ENCODE peak calls at places on chromosomes 4 and X, in four cellular contexts. One of them, this sample, is unnamed.

GRCh38 chrX:8484360-8484759 is 19.7 kb downstream of the VCX3B start:
- DNase-seq in OCI-LY7: no peak
- DNase-seq in astrocyte: no peak
- DNase-seq in A549: no peak
- DNase-seq in this sample: no peak

GRCh38 chr4:160370046-160370445 is 1267.2 kb downstream of the RAPGEF2 start:
- DNase-seq in A549: no peak
- DNase-seq in OCI-LY7: no peak
- DNase-seq in astrocyte: peak; percentile 8
- DNase-seq in this sample: no peak

GRCh38 chr4:152935661-152936445 is at the start of gene FHDC1:
- DNase-seq in astrocyte: peak; percentile 19
- DNase-seq in OCI-LY7: no peak
- DNase-seq in A549: no peak
- DNase-seq in this sample: no peak

GRCh38 chr4:126414741-126415140 is 1100.0 kb downstream of the FAT4 start:
- DNase-seq in astrocyte: no peak
- DNase-seq in OCI-LY7: no peak
- DNase-seq in A549: no peak
- DNase-seq in this sample: no peak

GRCh38 chr4:130257271-130257670 is 1161.3 kb downstream of the C4orf33 start:
- DNase-seq in A549: no peak
- DNase-seq in astrocyte: peak; percentile 81
- DNase-seq in OCI-LY7: no peak
- DNase-seq in this sample: peak; percentile 50

GRCh38 chr4:103091601-103092223 is 7.9 kb downstream of the BDH2 start:
- DNase-seq in astrocyte: peak; percentile 31
- DNase-seq in A549: no peak
- DNase-seq in OCI-LY7: peak; percentile 88
- DNase-seq in this sample: peak; percentile 84

GRCh38 chr4:6918345-6918744 is 8.7 kb downstream of the TBC1D14 start:
- DNase-seq in OCI-LY7: peak; percentile 22
- DNase-seq in A549: no peak
- DNase-seq in astrocyte: no peak
- DNase-seq in this sample: no peak

GRCh38 chrX:39174761-39175417 is 373.6 kb downstream of the MID1IP1 start:
- DNase-seq in astrocyte: no peak
- DNase-seq in A549: no peak
- DNase-seq in OCI-LY7: no peak
- DNase-seq in this sample: peak; percentile 8

GRCh38 chr4:24885342-24885741 is 27.5 kb downstream of the CCDC149 start:
- DNase-seq in OCI-LY7: no peak
- DNase-seq in astrocyte: peak; percentile 29
- DNase-seq in A549: no peak
- DNase-seq in this sample: no peak

GRCh38 chr4:119103263-119103662 is 32.4 kb upstream of the MYOZ2 start:
- DNase-seq in astrocyte: peak; percentile 100
- DNase-seq in A549: peak; percentile 69
- DNase-seq in OCI-LY7: no peak
- DNase-seq in this sample: peak; percentile 99

GRCh38 chr4:53489279-53489889 is 101.9 kb downstream of the LNX1 start:
- DNase-seq in A549: no peak
- DNase-seq in OCI-LY7: no peak
- DNase-seq in astrocyte: no peak
- DNase-seq in this sample: peak; percentile 56

GRCh38 chr4:145196747-145197146 is 16.4 kb upstream of the OTUD4 start:
- DNase-seq in astrocyte: no peak
- DNase-seq in OCI-LY7: no peak
- DNase-seq in A549: no peak
- DNase-seq in this sample: no peak

GRCh38 chrX:153642313-153642654 is 4.7 kb upstream of the DUSP9 start:
- DNase-seq in OCI-LY7: no peak
- DNase-seq in A549: no peak
- DNase-seq in astrocyte: no peak
- DNase-seq in this sample: no peak

GRCh38 chrX:41921492-41922124 is 1.7 kb downstream of the CASK start:
- DNase-seq in A549: no peak
- DNase-seq in OCI-LY7: peak; percentile 17
- DNase-seq in astrocyte: no peak
- DNase-seq in this sample: peak; percentile 72
- H3K4me3 ChIP-seq in A549: peak overlapping the region; percentile 63
- H3K4me3 ChIP-seq in OCI-LY7: peak overlapping the region; percentile 84
- H3K4me3 ChIP-seq in astrocyte: peak overlapping the region; percentile 87
- H3K4me3 ChIP-seq in this sample: peak overlapping the region; percentile 74

GRCh38 chr4:13538427-13538973 is 5.8 kb downstream of the NKX3-2 start:
- DNase-seq in A549: no peak
- DNase-seq in OCI-LY7: no peak
- DNase-seq in astrocyte: no peak
- DNase-seq in this sample: no peak

GRCh38 chr4:13541176-13541604 is 3.1 kb downstream of the NKX3-2 start:
- DNase-seq in OCI-LY7: no peak
- DNase-seq in A549: no peak
- DNase-seq in astrocyte: no peak
- DNase-seq in this sample: no peak

GRCh38 chr4:13540446-13541175 is 3.7 kb downstream of the NKX3-2 start:
- DNase-seq in astrocyte: no peak
- DNase-seq in A549: no peak
- DNase-seq in OCI-LY7: no peak
- DNase-seq in this sample: no peak

GRCh38 chr4:13539047-13539720 is 5.1 kb downstream of the NKX3-2 start:
- DNase-seq in OCI-LY7: no peak
- DNase-seq in astrocyte: no peak
- DNase-seq in A549: no peak
- DNase-seq in this sample: no peak

DNA sequence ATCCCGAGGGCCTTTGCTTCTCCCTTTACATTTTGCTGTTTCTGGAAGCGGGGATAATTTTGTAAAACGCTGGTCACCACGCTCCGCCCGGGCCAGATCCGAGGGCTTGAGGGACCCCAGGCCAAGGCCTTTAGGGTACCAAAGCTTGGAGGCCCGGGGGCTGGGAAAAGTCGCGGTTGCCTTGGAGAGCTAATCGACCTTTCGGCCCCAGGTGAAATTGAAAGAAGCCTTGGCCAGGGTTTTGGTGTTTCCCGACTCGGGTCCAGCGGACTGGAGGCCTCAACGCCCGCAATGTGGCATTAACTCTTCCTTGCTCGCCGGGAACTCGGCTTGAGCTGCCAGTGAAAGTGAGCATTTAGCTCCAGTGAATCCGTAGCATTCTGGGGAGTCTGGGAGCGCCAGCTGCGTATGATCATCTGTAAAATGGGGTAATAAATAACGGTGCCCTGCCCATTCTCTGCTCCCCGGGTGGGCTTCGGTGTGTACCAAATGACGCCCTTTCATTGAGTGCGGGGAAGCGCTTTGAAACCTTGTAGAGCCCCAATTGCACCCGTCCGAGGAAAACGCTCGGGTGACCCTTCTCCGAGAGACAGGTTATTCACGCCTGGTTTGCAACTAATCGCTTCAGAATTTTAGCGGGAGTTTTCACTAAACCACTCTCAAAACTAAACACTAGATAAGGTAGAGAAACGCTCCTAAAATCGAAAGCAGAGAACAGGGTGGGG is 4.4 kb downstream of the NKX3-2 start:
- DNase-seq in astrocyte: no peak
- DNase-seq in A549: no peak
- DNase-seq in OCI-LY7: no peak
- DNase-seq in this sample: no peak
- H3K4me3 ChIP-seq in astrocyte: no peak overlapping the region
- H3K4me3 ChIP-seq in A549: no peak overlapping the region
- H3K4me3 ChIP-seq in OCI-LY7: no peak overlapping the region
- H3K4me3 ChIP-seq in this sample: no peak overlapping the region

GRCh38 chr4:165872443-165873297 is at the start of gene TLL1:
- DNase-seq in A549: peak; percentile 5
- DNase-seq in astrocyte: peak; percentile 16
- DNase-seq in OCI-LY7: no peak
- DNase-seq in this sample: peak; percentile 23
- H3K4me3 ChIP-seq in A549: peak within 1 kb of the TSS; percentile 47
- H3K4me3 ChIP-seq in astrocyte: peak within 1 kb of the TSS; percentile 64
- H3K4me3 ChIP-seq in OCI-LY7: no peak within 1 kb of the TSS
- H3K4me3 ChIP-seq in this sample: peak within 1 kb of the TSS; percentile 67

DNA sequence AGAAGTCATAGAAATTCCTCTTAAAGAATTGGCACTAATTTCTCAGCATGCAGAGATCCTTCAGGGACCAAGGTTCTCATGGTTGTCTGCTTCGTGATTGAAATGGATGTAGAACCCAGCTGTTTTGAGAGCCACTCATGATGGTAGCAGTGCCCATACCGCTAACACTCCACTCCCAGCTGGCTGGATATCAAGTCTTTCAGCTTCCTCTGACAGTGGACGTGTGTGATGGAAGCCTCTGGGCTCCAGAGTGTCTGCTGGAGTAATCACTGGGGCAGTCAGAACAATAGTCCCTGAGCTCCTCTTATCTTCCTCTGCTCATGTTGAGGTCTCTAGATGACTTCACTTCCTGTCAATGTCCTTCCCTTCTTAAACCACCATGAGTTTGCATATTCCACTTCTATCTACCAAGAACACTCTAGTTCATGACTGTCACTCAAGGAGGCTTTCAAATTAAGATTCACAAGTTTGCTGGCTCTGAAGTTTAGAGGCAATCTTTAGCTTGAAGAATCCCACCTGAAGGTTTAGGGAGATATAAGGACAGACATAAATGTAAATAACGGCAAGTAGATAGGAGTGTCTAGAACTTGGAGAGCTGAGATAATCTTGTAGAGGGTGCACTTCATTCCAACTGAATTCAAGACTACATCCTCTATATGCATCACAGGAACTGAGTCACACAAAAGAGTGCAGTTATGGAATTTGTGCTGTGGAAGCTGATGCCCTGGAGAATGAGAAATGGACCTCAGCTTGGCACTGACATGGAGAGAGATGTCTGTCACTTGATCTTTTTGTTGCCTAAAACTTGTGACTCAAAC is 64.5 kb upstream of the WDR1 start:
- DNase-seq in A549: no peak
- DNase-seq in astrocyte: no peak
- DNase-seq in OCI-LY7: peak; percentile 3
- DNase-seq in this sample: peak; percentile 96
- H3K4me3 ChIP-seq in A549: no peak overlapping the region
- H3K4me3 ChIP-seq in astrocyte: no peak overlapping the region
- H3K4me3 ChIP-seq in OCI-LY7: no peak overlapping the region
- H3K4me3 ChIP-seq in this sample: no peak overlapping the region

GRCh38 chrX:51803833-51804232 is 60.6 kb downstream of the GSPT2 start:
- DNase-seq in astrocyte: no peak
- DNase-seq in OCI-LY7: no peak
- DNase-seq in A549: no peak
- DNase-seq in this sample: peak; percentile 22
- H3K4me3 ChIP-seq in astrocyte: peak overlapping the region; percentile 89
- H3K4me3 ChIP-seq in OCI-LY7: peak overlapping the region; percentile 82
- H3K4me3 ChIP-seq in A549: peak overlapping the region; percentile 95
- H3K4me3 ChIP-seq in this sample: peak overlapping the region; percentile 80

DNA sequence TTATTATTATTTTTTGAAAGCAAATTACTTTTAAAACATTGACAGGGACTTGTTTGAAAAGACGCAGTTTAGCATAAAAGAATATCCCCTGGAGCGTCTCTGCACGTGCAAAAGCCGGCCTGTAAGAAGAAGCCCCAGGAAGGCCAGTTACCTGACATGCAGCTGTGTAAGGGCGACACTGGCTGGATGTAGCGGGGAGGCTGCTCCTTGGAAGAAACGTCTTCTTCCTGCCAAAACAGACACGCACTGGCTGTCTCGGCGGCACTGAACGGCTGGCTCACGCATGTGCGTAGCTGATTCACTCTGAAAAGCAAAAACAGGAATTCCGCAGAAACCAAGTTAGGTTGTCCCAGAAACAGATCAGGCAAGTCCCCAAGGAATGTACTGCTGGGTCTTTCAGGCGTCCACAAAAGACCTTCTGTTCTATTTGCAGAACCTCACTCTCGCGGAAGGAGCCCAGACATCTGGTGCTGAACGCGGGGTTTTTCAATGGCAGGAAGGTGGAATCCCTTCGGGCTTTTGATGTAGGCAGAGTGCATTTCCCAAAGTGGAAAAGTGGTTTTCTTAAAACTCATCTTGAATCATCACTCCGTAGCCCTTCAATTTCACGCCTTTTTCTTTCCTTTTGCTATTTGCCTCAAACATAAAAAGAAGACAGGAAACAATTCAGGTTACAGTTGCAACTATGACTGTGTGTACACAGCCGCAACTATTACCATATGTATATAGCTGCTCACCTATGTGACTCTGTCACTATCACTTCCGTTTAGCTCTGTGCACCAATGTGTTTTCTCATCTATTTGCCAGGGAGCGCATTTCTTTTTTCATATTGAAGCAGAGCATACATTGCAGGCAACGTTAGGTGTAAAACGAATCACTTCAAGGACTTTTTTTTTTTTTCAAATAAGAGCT is 38.1 kb upstream of the ARSH start:
- DNase-seq in OCI-LY7: no peak
- DNase-seq in astrocyte: peak; percentile 70
- DNase-seq in A549: no peak
- DNase-seq in this sample: peak; percentile 43
- H3K4me3 ChIP-seq in OCI-LY7: no peak overlapping the region
- H3K4me3 ChIP-seq in astrocyte: peak overlapping the region; percentile 51
- H3K4me3 ChIP-seq in A549: no peak overlapping the region
- H3K4me3 ChIP-seq in this sample: peak overlapping the region; percentile 37

DNA sequence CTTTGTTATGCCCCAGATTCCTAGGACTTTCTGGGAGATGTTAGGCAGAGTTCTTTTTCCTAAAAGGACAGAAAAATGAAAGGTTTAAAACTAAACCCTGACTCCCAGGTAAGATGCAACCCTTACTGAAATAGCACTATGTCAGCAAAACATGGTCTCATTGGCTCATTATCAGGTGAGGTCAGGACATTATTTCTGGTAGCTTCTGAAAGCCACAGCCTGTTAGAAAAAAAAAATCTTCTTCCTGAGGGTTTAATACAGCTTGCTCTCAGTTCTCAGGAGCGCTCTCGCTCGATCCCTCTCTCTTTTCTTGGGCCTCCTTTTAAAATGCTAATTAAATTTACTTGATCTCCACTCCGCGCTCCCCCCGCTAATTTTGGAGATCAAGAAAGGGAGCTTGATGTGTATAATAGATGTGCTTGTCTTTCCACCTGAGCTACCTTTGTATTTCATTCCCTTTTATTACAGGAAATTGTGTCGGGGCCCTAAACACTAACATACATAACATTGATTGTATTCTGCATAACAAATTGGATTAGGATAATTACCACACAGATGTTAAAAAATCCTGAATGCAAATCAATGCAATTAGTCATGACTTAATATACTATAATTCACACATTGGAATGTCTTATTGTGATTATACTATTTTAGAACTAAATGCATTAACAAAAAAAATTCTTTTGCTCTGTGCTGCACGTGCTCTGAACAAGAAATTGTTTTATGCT is 101.7 kb upstream of the TEX13D start:
- DNase-seq in OCI-LY7: no peak
- DNase-seq in astrocyte: no peak
- DNase-seq in A549: no peak
- DNase-seq in this sample: no peak
- H3K4me3 ChIP-seq in OCI-LY7: no peak overlapping the region
- H3K4me3 ChIP-seq in astrocyte: no peak overlapping the region
- H3K4me3 ChIP-seq in A549: no peak overlapping the region
- H3K4me3 ChIP-seq in this sample: no peak overlapping the region

GRCh38 chr4:80266902-80267380 is 477 bp downstream of the FGF5 start:
- DNase-seq in astrocyte: peak; percentile 50
- DNase-seq in OCI-LY7: no peak
- DNase-seq in A549: no peak
- DNase-seq in this sample: peak; percentile 64
- H3K4me3 ChIP-seq in astrocyte: peak overlapping the region; percentile 94
- H3K4me3 ChIP-seq in OCI-LY7: no peak overlapping the region
- H3K4me3 ChIP-seq in A549: peak overlapping the region; percentile 54
- H3K4me3 ChIP-seq in this sample: peak overlapping the region; percentile 77

GRCh38 chr4:76987685-76988084 is 38.1 kb downstream of the SEPTIN11 start:
- DNase-seq in astrocyte: no peak
- DNase-seq in A549: no peak
- DNase-seq in OCI-LY7: no peak
- DNase-seq in this sample: no peak
- H3K4me3 ChIP-seq in astrocyte: peak overlapping the region; percentile 44
- H3K4me3 ChIP-seq in A549: no peak overlapping the region
- H3K4me3 ChIP-seq in OCI-LY7: no peak overlapping the region
- H3K4me3 ChIP-seq in this sample: peak overlapping the region; percentile 60

This sample was measured in fibroblast of the aortic adventitia.